ENCODE peak calls at places on chromosomes 1 and 21, in eight cellular contexts. K is sigmoid colon; U is heart left ventricle; L is effector memory CD4-positive, alpha-beta T cell; V is breast epithelium; Q is upper lobe of left lung; W is substantia nigra; Z is upper lobe of right lung. B is an unnamed sample.

GRCh38 chr1:209808059-209808494 is 2.1 kb upstream of the IRF6 start:
- DNase-seq in K (no peak), U (peak), L (no peak), V (no peak), Q (no peak), W (no peak), Z (no peak), B (no peak)

GRCh38 chr1:51953079-51953478 is 37.4 kb downstream of the RAB3B start:
- DNase-seq in K (no peak), U (no peak), L (no peak), V (no peak), Q (no peak), W (no peak), Z (no peak), B (no peak)

GRCh38 chr1:246617768-246618167 is 51.5 kb downstream of the CNST start:
- DNase-seq in K (no peak), U (no peak), L (no peak), V (no peak), Q (no peak), W (no peak), Z (no peak), B (no peak)

GRCh38 chr1:189405419-189405818 is 1072.2 kb downstream of the BRINP3 start:
- DNase-seq in K (no peak), U (no peak), L (no peak), V (no peak), Q (no peak), W (no peak), Z (no peak), B (no peak)

GRCh38 chr21:39612233-39613028 is at the start of gene B3GALT5:
- DNase-seq in K (no peak), U (no peak), L (no peak), V (no peak), Q (peak), W (no peak), Z (no peak), B (no peak)

GRCh38 chr1:232306269-232306911 is 323.5 kb downstream of the SIPA1L2 start:
- DNase-seq in K (peak), U (peak), L (no peak), V (peak), Q (peak), W (no peak), Z (peak), B (no peak)

GRCh38 chr1:52662645-52663313 is 29.8 kb downstream of the SHISAL2A start:
- DNase-seq in K (no peak), U (no peak), L (no peak), V (no peak), Q (no peak), W (no peak), Z (no peak), B (no peak)

GRCh38 chr1:223129229-223129851 is 13.7 kb downstream of the TLR5 start:
- DNase-seq in K (peak), U (peak), L (peak), V (peak), Q (peak), W (peak), Z (peak), B (peak)

GRCh38 chr1:97006044-97006676 is 284.6 kb downstream of the PTBP2 start:
- DNase-seq in K (no peak), U (peak), L (no peak), V (no peak), Q (no peak), W (peak), Z (no peak), B (no peak)

GRCh38 chr1:27418326-27418761 is 25.9 kb downstream of the GPR3 start:
- DNase-seq in K (peak), U (no peak), L (peak), V (peak), Q (no peak), W (peak), Z (no peak), B (peak)

DNA sequence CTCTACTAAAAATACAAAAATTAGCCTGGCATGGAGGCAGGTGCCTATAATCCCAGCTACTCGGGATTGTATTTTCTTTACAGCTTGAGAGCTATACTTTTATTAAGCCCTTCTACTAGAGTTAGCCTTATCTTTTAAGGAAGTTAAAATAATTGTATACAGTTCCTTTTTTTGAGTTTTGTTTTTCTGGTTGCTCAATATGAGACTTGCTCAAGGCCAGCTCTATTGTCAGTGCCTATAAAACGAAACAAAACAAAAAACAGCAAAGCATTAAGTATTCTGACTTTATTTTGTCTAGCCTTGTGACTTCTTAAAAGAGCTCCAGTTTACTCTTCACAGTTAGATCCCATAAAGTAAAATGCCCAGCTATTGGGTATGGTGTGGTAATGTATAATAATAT is 17.2 kb downstream of the PKN2 start:
- DNase-seq in K (no peak), U (no peak), L (no peak), V (no peak), Q (no peak), W (no peak), Z (no peak), B (no peak)
- H3K27ac ChIP-seq in K (peak), U (no peak), L (no peak), V (peak), Q (peak), W (no peak), Z (peak), B (no peak)

DNA sequence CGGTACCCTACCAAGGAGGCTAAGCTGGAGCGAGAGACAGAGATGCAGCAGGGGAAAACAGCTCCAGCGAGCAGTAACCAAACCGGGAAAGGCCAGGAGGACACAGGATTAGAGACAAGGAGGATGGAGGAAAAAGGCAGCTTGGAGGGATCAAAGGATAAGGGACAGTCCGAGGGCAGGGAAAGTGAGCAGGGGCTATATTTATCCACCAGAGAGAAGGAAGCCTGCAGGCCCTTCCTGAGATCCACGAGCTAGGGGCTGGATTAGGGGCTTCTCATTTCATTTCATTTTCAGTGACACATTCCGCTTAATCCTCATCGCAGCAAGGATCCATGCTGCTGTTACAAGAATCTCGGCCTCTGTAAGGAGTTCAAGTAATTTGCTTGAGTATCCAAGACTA is 33.8 kb upstream of the PRELP start:
- DNase-seq in K (no peak), U (no peak), L (no peak), V (no peak), Q (no peak), W (no peak), Z (no peak), B (no peak)
- H3K27ac ChIP-seq in K (peak), U (peak), L (no peak), V (peak), Q (peak), W (no peak), Z (peak), B (no peak)

DNA sequence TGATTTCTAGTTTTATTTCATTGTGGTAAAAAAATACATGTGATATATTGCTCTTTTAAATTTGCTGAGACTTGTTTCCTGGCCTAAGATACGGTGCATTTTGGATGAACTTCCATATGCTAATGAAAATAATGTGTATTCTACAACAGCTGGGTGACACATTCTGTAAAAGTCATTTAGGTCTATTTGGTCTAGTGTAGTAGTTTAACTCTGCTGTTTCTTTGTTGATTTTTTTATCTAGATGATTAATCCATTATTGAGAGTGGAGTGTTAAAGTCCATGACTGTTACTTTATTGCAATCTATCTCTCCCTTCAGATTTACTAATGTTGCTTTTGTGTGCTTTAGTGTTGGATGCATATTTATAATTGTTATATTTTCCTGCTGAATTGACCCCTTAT is 161.4 kb downstream of the VAV3 start:
- DNase-seq in K (no peak), U (no peak), L (no peak), V (no peak), Q (no peak), W (no peak), Z (no peak), B (no peak)
- H3K27ac ChIP-seq in K (no peak), U (no peak), L (no peak), V (no peak), Q (no peak), W (no peak), Z (no peak), B (no peak)

GRCh38 chr1:162062542-162063015 is 6.9 kb upstream of the NOS1AP start:
- DNase-seq in K (no peak), U (no peak), L (no peak), V (no peak), Q (no peak), W (no peak), Z (no peak), B (no peak)
- H3K27ac ChIP-seq in K (peak), U (peak), L (no peak), V (no peak), Q (no peak), W (no peak), Z (no peak), B (no peak)

B was measured in caudate nucleus.